ENCODE peak calls at places on chromosomes 16 and 17, in four cellular contexts. P, T, M and O are unnamed samples. For H3K27me3, the result is how much of the 10 kb centered on the place peaks cover.

GRCh38 chr16:89072216-89073130 is 21.2 kb upstream of the ACSF3 start:
- DNase-seq in M (no peak), P (no peak), T (no peak), O (no peak)

GRCh38 chr17:82582709-82583108 is 63.2 kb downstream of the FOXK2 start:
- DNase-seq in T (no peak), M (no peak), P (no peak), O (no peak)

GRCh38 chr17:5416886-5417285 is 2.6 kb downstream of the NUP88 start:
- DNase-seq in P (no peak), T (no peak), M (no peak), O (no peak)

GRCh38 chr17:15928286-15928785 is 16.6 kb upstream of the ADORA2B start:
- DNase-seq in T (no peak), M (no peak), P (no peak), O (no peak)

GRCh38 chr17:304461-304860 is 48.1 kb downstream of the RPH3AL start:
- DNase-seq in T (no peak), M (no peak), P (no peak), O (peak)

GRCh38 chr17:73371285-73371684 is 59.5 kb upstream of the CDC42EP4 start:
- DNase-seq in T (no peak), P (no peak), M (no peak), O (no peak)

GRCh38 chr17:2911035-2911754 is 115.0 kb downstream of the RAP1GAP2 start:
- DNase-seq in P (no peak), M (no peak), T (no peak), O (no peak)

GRCh38 chr16:80766798-80767197 is 37.6 kb downstream of the CDYL2 start:
- DNase-seq in P (no peak), M (no peak), T (no peak), O (no peak)

GRCh38 chr17:57900991-57901743 is 51.3 kb upstream of the MRPS23 start:
- DNase-seq in T (no peak), P (no peak), M (no peak), O (no peak)

GRCh38 chr16:84699147-84699711 is 571 bp upstream of the USP10 start:
- DNase-seq in P (no peak), T (no peak), M (no peak), O (no peak)

GRCh38 chr16:17831330-17831729 is 360.6 kb upstream of the XYLT1 start:
- DNase-seq in T (no peak), P (no peak), M (peak), O (peak)

GRCh38 chr16:15440852-15441251 is 6.5 kb downstream of the BMERB1 start:
- DNase-seq in M (no peak), T (no peak), P (no peak), O (no peak)

GRCh38 chr17:30964878-30965277 is 6.0 kb upstream of the RNF135 start:
- DNase-seq in T (no peak), P (no peak), M (no peak), O (no peak)

GRCh38 chr17:42781639-42782401 is 1.4 kb downstream of the WNK4 start:
- DNase-seq in P (no peak), M (no peak), T (no peak), O (no peak)

GRCh38 chr17:14792751-14793150 is 472.4 kb downstream of the PMP22 start:
- DNase-seq in P (no peak), M (no peak), T (no peak), O (no peak)

GRCh38 chr16:47057631-47057996 is 84.1 kb upstream of the DNAJA2 start:
- DNase-seq in T (no peak), P (no peak), M (no peak), O (no peak)

GRCh38 chr17:7214300-7215135 is 5.1 kb downstream of the DLG4 start:
- DNase-seq in P (peak), M (peak), T (peak), O (peak)

GRCh38 chr16:24973771-24974461 is 41.3 kb downstream of the ARHGAP17 start:
- DNase-seq in P (no peak), M (no peak), T (no peak), O (no peak)

GRCh38 chr17:79413591-79413990 is 197.3 kb downstream of the RBFOX3 start:
- DNase-seq in M (no peak), P (no peak), T (no peak), O (no peak)

GRCh38 chr17:6641374-6641818 is 536 bp downstream of the TXNDC17 start:
- DNase-seq in M (no peak), T (no peak), P (no peak), O (no peak)

GRCh38 chr17:67585077-67585602 is 132.6 kb upstream of the NOL11 start:
- DNase-seq in T (no peak), P (no peak), M (no peak), O (no peak)

GRCh38 chr16:54135361-54136275 is 151.0 kb downstream of the IRX3 start:
- DNase-seq in P (no peak), T (no peak), M (no peak), O (no peak)

GRCh38 chr16:31201511-31202401 is 804 bp downstream of the PYCARD start:
- DNase-seq in T (no peak), M (peak), P (no peak), O (peak)

GRCh38 chr16:49546735-49547134 is 173.1 kb downstream of the C16orf78 start:
- DNase-seq in M (no peak), P (no peak), T (no peak), O (no peak)

GRCh38 chr16:3045758-3046505 is 429 bp upstream of the MMP25 start:
- DNase-seq in P (no peak), T (no peak), M (peak), O (peak)

GRCh38 chr17:32926183-32926582 is 1.8 kb upstream of the TMEM98 start:
- DNase-seq in P (no peak), T (no peak), M (no peak), O (no peak)

GRCh38 chr16:57341441-57342303 is 16.9 kb upstream of the CCL22 start:
- DNase-seq in M (no peak), P (no peak), T (no peak), O (no peak)

GRCh38 chr17:57110152-57110542 is 25.1 kb downstream of the AKAP1 start:
- DNase-seq in P (no peak), T (no peak), M (no peak), O (peak)

GRCh38 chr16:17386229-17386628 is 84.5 kb downstream of the XYLT1 start:
- DNase-seq in P (no peak), T (no peak), M (no peak), O (no peak)

GRCh38 chr17:8954339-8954738 is 11.2 kb downstream of the PIK3R5 start:
- DNase-seq in T (no peak), M (no peak), P (no peak), O (peak)

GRCh38 chr16:3580271-3580670 is 3.1 kb upstream of the NLRC3 start:
- DNase-seq in T (no peak), M (no peak), P (no peak), O (no peak)

GRCh38 chr17:32496348-32497078 is 9.7 kb downstream of the CDK5R1 start:
- DNase-seq in T (no peak), M (no peak), P (no peak), O (no peak)

GRCh38 chr16:71303938-71304337 is 14.7 kb upstream of the CMTR2 start:
- DNase-seq in P (no peak), M (no peak), T (no peak), O (no peak)

GRCh38 chr16:53766304-53767016 is 62.5 kb downstream of the FTO start:
- DNase-seq in P (no peak), M (no peak), T (peak), O (no peak)

GRCh38 chr16:84054271-84054670 is 11.7 kb upstream of the SLC38A8 start:
- DNase-seq in T (no peak), M (no peak), P (no peak), O (no peak)

DNA sequence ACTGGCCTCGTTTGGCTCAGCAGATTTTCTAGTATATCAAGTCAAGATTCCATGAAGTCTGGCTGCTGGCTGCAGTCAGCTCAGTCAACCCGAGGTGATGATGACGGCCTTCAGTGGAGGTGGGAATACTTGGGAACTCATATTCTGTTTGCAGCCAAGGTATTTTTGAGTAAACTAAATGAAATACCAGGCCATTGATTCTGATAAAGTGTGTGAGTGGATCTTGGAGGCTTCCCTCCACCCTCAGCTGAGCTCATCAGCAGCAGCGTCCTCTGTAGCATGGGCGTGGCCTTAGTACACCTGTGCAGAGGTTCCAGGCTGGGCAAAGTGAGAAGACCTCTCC is 22.0 kb upstream of the TACO1 start:
- DNase-seq in P (no peak), T (no peak), M (no peak), O (no peak)
- H3K27ac ChIP-seq in P (no peak), T (peak), M (no peak), O (peak)

DNA sequence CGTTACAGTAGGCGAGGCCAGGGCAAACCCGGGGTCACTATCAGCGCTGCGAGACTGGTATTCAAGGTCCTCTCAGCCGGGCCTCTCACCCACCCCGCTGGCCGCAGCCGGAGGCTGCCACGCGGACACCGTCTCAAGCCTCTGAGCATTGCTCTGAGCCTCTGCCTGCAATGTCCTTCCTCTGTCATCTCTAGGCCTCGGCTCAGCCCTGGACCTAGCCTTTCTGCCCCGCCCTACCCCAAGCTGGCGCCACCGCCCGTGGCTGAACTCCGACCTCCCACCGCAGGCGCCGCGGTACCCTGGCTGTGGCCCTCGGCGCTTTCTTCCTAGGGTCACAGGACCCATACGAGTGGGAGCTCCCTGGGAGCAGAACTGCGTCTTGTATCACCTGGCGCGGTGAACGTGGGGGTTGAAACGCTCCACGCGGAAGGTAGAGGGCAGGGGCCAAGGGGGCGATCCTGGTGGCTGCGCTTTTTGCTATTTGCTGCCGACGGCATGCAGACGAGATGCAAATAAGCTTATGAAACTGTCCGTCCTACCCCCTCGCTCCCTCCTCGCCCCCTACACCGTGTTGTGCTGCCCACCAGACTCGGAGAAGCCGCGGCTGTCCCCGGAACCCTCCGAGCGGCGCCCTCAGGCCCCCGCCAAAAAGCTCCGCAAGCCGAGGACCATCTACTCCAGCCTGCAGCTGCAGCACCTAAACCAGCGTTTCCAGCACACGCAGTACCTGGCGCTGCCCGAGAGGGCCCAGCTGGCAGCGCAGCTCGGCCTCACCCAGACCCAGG is 3.7 kb downstream of the DLX4 start:
- DNase-seq in M (no peak), T (no peak), P (no peak), O (peak)
- H3K27me3 ChIP-seq in M (half or more), T (half or more), P (under half), O (half or more)

GRCh38 chr17:80830020-80830780 is 161.4 kb upstream of the CHMP6 start:
- DNase-seq in M (no peak), P (no peak), T (no peak), O (no peak)

GRCh38 chr17:80831481-80831880 is 160.2 kb upstream of the CHMP6 start:
- DNase-seq in M (no peak), P (no peak), T (no peak), O (no peak)

GRCh38 chr17:80832888-80833583 is 158.6 kb upstream of the CHMP6 start:
- DNase-seq in P (peak), M (peak), T (peak), O (peak)

GRCh38 chr17:80833952-80834895 is 157.4 kb upstream of the CHMP6 start:
- DNase-seq in M (no peak), P (no peak), T (no peak), O (no peak)

DNA sequence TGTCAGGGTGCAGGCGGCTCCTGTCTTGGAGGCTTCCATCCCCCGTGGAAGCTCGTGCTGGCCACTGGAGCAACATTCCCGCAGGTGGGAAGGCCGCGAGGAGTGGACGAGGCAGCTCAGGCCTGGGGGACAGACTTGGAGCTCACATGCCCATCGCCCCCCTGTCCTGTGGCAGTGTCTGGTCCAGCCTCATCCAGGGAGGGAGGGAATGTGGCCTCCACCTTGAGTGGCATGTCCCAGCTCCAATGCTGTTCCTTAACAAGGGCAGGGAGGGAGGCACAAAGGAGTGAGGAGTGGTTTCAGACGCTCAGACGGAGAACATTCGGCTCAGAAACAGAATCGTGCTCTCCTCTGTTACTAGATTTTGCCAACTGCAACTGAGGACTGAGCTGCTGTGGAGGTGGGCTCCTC is 159.4 kb upstream of the CHMP6 start:
- DNase-seq in P (no peak), T (no peak), M (peak), O (peak)
- TF ChIP-seq JUNB in P (no peak), T (no peak), M (no peak), O (no peak)

GRCh38 chr17:17937450-17937849 is 34.8 kb downstream of the TOM1L2 start:
- DNase-seq in T (no peak), M (no peak), P (no peak), O (no peak)
- H3K27ac ChIP-seq in T (no peak), M (no peak), P (no peak), O (no peak)